ENCODE peak calls at places on chromosome 5, in nine cellular contexts. N, V, X, Y, O, L, S, U and P are unnamed samples.

GRCh38 chr5:12214631-12215030 is 310.4 kb upstream of the CTNND2 start:
- DNase-seq in N (no peak), V (no peak), X (no peak), Y (no peak), O (no peak), L (no peak), S (no peak), U (no peak), P (no peak)

GRCh38 chr5:137753227-137753985 is 757 bp downstream of the HNRNPA0 start:
- DNase-seq in N (peak; percentile 5), V (peak; percentile 13), X (peak; percentile 59), Y (no peak), O (no peak), L (no peak), S (peak; percentile 41), U (no peak), P (no peak)

GRCh38 chr5:17157294-17157693 is 60.1 kb upstream of the BASP1 start:
- DNase-seq in N (no peak), V (no peak), X (no peak), Y (peak; percentile 69), O (peak; percentile 94), L (no peak), S (no peak), U (no peak), P (no peak)

GRCh38 chr5:171757853-171758535 is 27.6 kb upstream of the SMIM23 start:
- DNase-seq in N (no peak), V (no peak), X (no peak), Y (peak; percentile 98), O (peak; percentile 95), L (no peak), S (no peak), U (no peak), P (peak; percentile 88)

GRCh38 chr5:157670662-157671591 is at the start of gene C5orf52:
- DNase-seq in N (peak; percentile 9), V (no peak), X (peak; percentile 75), Y (peak; percentile 40), O (peak; percentile 44), L (peak; percentile 40), S (peak; percentile 34), U (no peak), P (peak; percentile 18)

GRCh38 chr5:157196045-157196444 is 15.4 kb downstream of the ITK start:
- DNase-seq in N (no peak), V (no peak), X (no peak), Y (no peak), O (no peak), L (no peak), S (no peak), U (no peak), P (no peak)

GRCh38 chr5:79042188-79042587 is 27.3 kb downstream of the DMGDH start:
- DNase-seq in N (no peak), V (no peak), X (no peak), Y (no peak), O (no peak), L (no peak), S (no peak), U (no peak), P (no peak)

GRCh38 chr5:16350816-16351215 is 114.8 kb downstream of the ZNF622 start:
- DNase-seq in N (peak; percentile 82), V (no peak), X (peak; percentile 95), Y (no peak), O (no peak), L (no peak), S (no peak), U (peak; percentile 89), P (no peak)

GRCh38 chr5:109689740-109690455 is at the start of gene MAN2A1:
- DNase-seq in N (peak; percentile 16), V (peak; percentile 63), X (peak; percentile 88), Y (peak; percentile 62), O (peak; percentile 81), L (peak; percentile 77), S (peak; percentile 74), U (no peak), P (peak; percentile 51)

GRCh38 chr5:120806132-120806531 is 342.0 kb downstream of the PRR16 start:
- DNase-seq in N (no peak), V (no peak), X (peak; percentile 49), Y (peak; percentile 63), O (peak; percentile 11), L (no peak), S (no peak), U (no peak), P (peak; percentile 19)

GRCh38 chr5:1430121-1430795 is 15.0 kb downstream of the SLC6A3 start:
- DNase-seq in N (no peak), V (no peak), X (no peak), Y (no peak), O (no peak), L (no peak), S (no peak), U (no peak), P (no peak)

GRCh38 chr5:143850050-143850713 is 38.2 kb downstream of the HMHB1 start:
- DNase-seq in N (no peak), V (no peak), X (peak; percentile 21), Y (peak; percentile 16), O (peak; percentile 13), L (no peak), S (no peak), U (no peak), P (no peak)

GRCh38 chr5:2102821-2103776 is 220.4 kb upstream of the IRX4 start:
- DNase-seq in N (no peak), V (no peak), X (no peak), Y (no peak), O (no peak), L (no peak), S (no peak), U (no peak), P (no peak)

GRCh38 chr5:101948615-101949014 is 347.5 kb downstream of the SLCO4C1 start:
- DNase-seq in N (no peak), V (no peak), X (no peak), Y (no peak), O (no peak), L (no peak), S (no peak), U (no peak), P (no peak)

GRCh38 chr5:37900692-37901091 is 60.9 kb upstream of the GDNF start:
- DNase-seq in N (no peak), V (no peak), X (peak; percentile 67), Y (peak; percentile 76), O (peak; percentile 50), L (no peak), S (no peak), U (peak; percentile 13), P (peak; percentile 6)

GRCh38 chr5:144209421-144209820 is 38.7 kb downstream of the KCTD16 start:
- DNase-seq in N (peak; percentile 60), V (no peak), X (peak; percentile 99), Y (no peak), O (no peak), L (no peak), S (no peak), U (peak; percentile 79), P (no peak)

GRCh38 chr5:109965634-109966033 is 275.9 kb downstream of the MAN2A1 start:
- DNase-seq in N (no peak), V (no peak), X (no peak), Y (no peak), O (no peak), L (no peak), S (no peak), U (no peak), P (no peak)

GRCh38 chr5:122067330-122067885 is 10.7 kb downstream of the LOX start:
- DNase-seq in N (no peak), V (no peak), X (peak; percentile 83), Y (no peak), O (peak; percentile 31), L (no peak), S (no peak), U (no peak), P (no peak)

GRCh38 chr5:83360573-83360972 is 111.0 kb upstream of the VCAN start:
- DNase-seq in N (no peak), V (no peak), X (no peak), Y (no peak), O (no peak), L (no peak), S (no peak), U (no peak), P (no peak)

GRCh38 chr5:131224387-131225191 is 39.3 kb upstream of the CDC42SE2 start:
- DNase-seq in N (no peak), V (no peak), X (no peak), Y (no peak), O (no peak), L (no peak), S (no peak), U (no peak), P (no peak)

GRCh38 chr5:173802670-173803165 is 85.4 kb upstream of the CPEB4 start:
- DNase-seq in N (no peak), V (no peak), X (no peak), Y (peak; percentile 61), O (peak; percentile 30), L (no peak), S (no peak), U (no peak), P (no peak)

GRCh38 chr5:140049205-140049604 is 6.1 kb upstream of the NRG2 start:
- DNase-seq in N (no peak), V (no peak), X (no peak), Y (no peak), O (no peak), L (no peak), S (no peak), U (no peak), P (no peak)

GRCh38 chr5:16508730-16509531 is 43.3 kb upstream of the ZNF622 start:
- DNase-seq in N (peak; percentile 59), V (no peak), X (peak; percentile 94), Y (peak; percentile 4), O (peak; percentile 4), L (no peak), S (no peak), U (no peak), P (no peak)

GRCh38 chr5:63398346-63398745 is 563.9 kb downstream of the HTR1A start:
- DNase-seq in N (no peak), V (no peak), X (peak; percentile 2), Y (peak; percentile 14), O (no peak), L (no peak), S (no peak), U (no peak), P (no peak)

GRCh38 chr5:115179068-115179958 is 9.6 kb upstream of the TRIM36 start:
- DNase-seq in N (no peak), V (no peak), X (peak; percentile 55), Y (no peak), O (peak; percentile 21), L (no peak), S (no peak), U (no peak), P (no peak)

GRCh38 chr5:175493726-175494125 is 15.4 kb downstream of the SFXN1 start:
- DNase-seq in N (no peak), V (no peak), X (no peak), Y (no peak), O (no peak), L (no peak), S (no peak), U (no peak), P (no peak)

GRCh38 chr5:119327018-119327417 is 28.8 kb upstream of the TNFAIP8 start:
- DNase-seq in N (no peak), V (no peak), X (no peak), Y (peak; percentile 76), O (no peak), L (no peak), S (no peak), U (no peak), P (no peak)

GRCh38 chr5:56183507-56183906 is 49.6 kb downstream of the ANKRD55 start:
- DNase-seq in N (no peak), V (no peak), X (no peak), Y (peak; percentile 97), O (peak; percentile 90), L (peak; percentile 23), S (no peak), U (no peak), P (peak; percentile 95)

GRCh38 chr5:72647806-72648205 is 140.6 kb upstream of the ZNF366 start:
- DNase-seq in N (no peak), V (no peak), X (peak; percentile 63), Y (no peak), O (no peak), L (no peak), S (no peak), U (peak; percentile 53), P (no peak)

GRCh38 chr5:89273289-89273688 is 390.3 kb upstream of the MEF2C start:
- DNase-seq in N (no peak), V (no peak), X (no peak), Y (no peak), O (no peak), L (no peak), S (no peak), U (no peak), P (no peak)

GRCh38 chr5:113092683-113093082 is 116.1 kb downstream of the DCP2 start:
- DNase-seq in N (no peak), V (no peak), X (peak; percentile 85), Y (no peak), O (peak; percentile 38), L (no peak), S (no peak), U (no peak), P (no peak)